ENCODE peak calls at places on chromosomes 6 and 20, in ten cellular contexts. One of them, this sample, is unnamed.

GRCh38 chr6:45951771-45952529 is 63.7 kb downstream of the CLIC5 start:
- DNase-seq in NCI-H345: no peak
- DNase-seq in GM18507: no peak
- DNase-seq in left cardiac atrium: no peak
- DNase-seq in brain microvascular endothelial cell: no peak
- DNase-seq in GM10248: no peak
- DNase-seq in HCEC 1CT: no peak
- DNase-seq in activated T-helper 1 cell treated with anti-CD3 and anti-CD28 coated beads, Interleukin-12 subunit alpha, Interleukin-12 subunit beta, Interleukin-2, Interleukin-4 antibody, amounts not matched to agents 30 ng/mL and 10 ng/mL and 1 ng/mL, durations not matched to agents 14 hours and 24 hours and 36 hours: no peak
- DNase-seq in stimulated activated CD8-positive, alpha-beta memory T cell treated with anti-CD3 and anti-CD28 coated beads, Interleukin-7, amount 100 ng/mL, for 24 hours: no peak
- DNase-seq in HepG2: no peak
- DNase-seq in this sample: no peak

GRCh38 chr6:166785131-166785530 is 158.1 kb upstream of the RPS6KA2 start:
- DNase-seq in NCI-H345: no peak
- DNase-seq in GM18507: no peak
- DNase-seq in left cardiac atrium: no peak
- DNase-seq in brain microvascular endothelial cell: no peak
- DNase-seq in GM10248: no peak
- DNase-seq in HCEC 1CT: no peak
- DNase-seq in activated T-helper 1 cell treated with anti-CD3 and anti-CD28 coated beads, Interleukin-12 subunit alpha, Interleukin-12 subunit beta, Interleukin-2, Interleukin-4 antibody, amounts not matched to agents 30 ng/mL and 10 ng/mL and 1 ng/mL, durations not matched to agents 14 hours and 24 hours and 36 hours: no peak
- DNase-seq in stimulated activated CD8-positive, alpha-beta memory T cell treated with anti-CD3 and anti-CD28 coated beads, Interleukin-7, amount 100 ng/mL, for 24 hours: no peak
- DNase-seq in HepG2: no peak
- DNase-seq in this sample: no peak

GRCh38 chr6:57135885-57136284 is 36.2 kb upstream of the BAG2 start:
- DNase-seq in NCI-H345: no peak
- DNase-seq in GM18507: no peak
- DNase-seq in left cardiac atrium: no peak
- DNase-seq in brain microvascular endothelial cell: no peak
- DNase-seq in GM10248: no peak
- DNase-seq in HCEC 1CT: peak; percentile 9
- DNase-seq in activated T-helper 1 cell treated with anti-CD3 and anti-CD28 coated beads, Interleukin-12 subunit alpha, Interleukin-12 subunit beta, Interleukin-2, Interleukin-4 antibody, amounts not matched to agents 30 ng/mL and 10 ng/mL and 1 ng/mL, durations not matched to agents 14 hours and 24 hours and 36 hours: no peak
- DNase-seq in stimulated activated CD8-positive, alpha-beta memory T cell treated with anti-CD3 and anti-CD28 coated beads, Interleukin-7, amount 100 ng/mL, for 24 hours: no peak
- DNase-seq in HepG2: no peak
- DNase-seq in this sample: no peak

GRCh38 chr6:135372758-135373157 is 124.8 kb downstream of the AHI1 start:
- DNase-seq in NCI-H345: no peak
- DNase-seq in GM18507: no peak
- DNase-seq in left cardiac atrium: no peak
- DNase-seq in brain microvascular endothelial cell: peak; percentile 9
- DNase-seq in GM10248: no peak
- DNase-seq in HCEC 1CT: peak; percentile 60
- DNase-seq in activated T-helper 1 cell treated with anti-CD3 and anti-CD28 coated beads, Interleukin-12 subunit alpha, Interleukin-12 subunit beta, Interleukin-2, Interleukin-4 antibody, amounts not matched to agents 30 ng/mL and 10 ng/mL and 1 ng/mL, durations not matched to agents 14 hours and 24 hours and 36 hours: no peak
- DNase-seq in stimulated activated CD8-positive, alpha-beta memory T cell treated with anti-CD3 and anti-CD28 coated beads, Interleukin-7, amount 100 ng/mL, for 24 hours: no peak
- DNase-seq in HepG2: no peak
- DNase-seq in this sample: no peak

GRCh38 chr6:22221630-22222029 is 75.2 kb downstream of the PRL start:
- DNase-seq in NCI-H345: no peak
- DNase-seq in GM18507: no peak
- DNase-seq in left cardiac atrium: no peak
- DNase-seq in brain microvascular endothelial cell: no peak
- DNase-seq in GM10248: no peak
- DNase-seq in HCEC 1CT: no peak
- DNase-seq in activated T-helper 1 cell treated with anti-CD3 and anti-CD28 coated beads, Interleukin-12 subunit alpha, Interleukin-12 subunit beta, Interleukin-2, Interleukin-4 antibody, amounts not matched to agents 30 ng/mL and 10 ng/mL and 1 ng/mL, durations not matched to agents 14 hours and 24 hours and 36 hours: no peak
- DNase-seq in stimulated activated CD8-positive, alpha-beta memory T cell treated with anti-CD3 and anti-CD28 coated beads, Interleukin-7, amount 100 ng/mL, for 24 hours: no peak
- DNase-seq in HepG2: no peak
- DNase-seq in this sample: no peak

GRCh38 chr6:38367231-38367630 is 272.5 kb downstream of the BTBD9 start:
- DNase-seq in NCI-H345: no peak
- DNase-seq in GM18507: no peak
- DNase-seq in left cardiac atrium: no peak
- DNase-seq in brain microvascular endothelial cell: no peak
- DNase-seq in GM10248: no peak
- DNase-seq in HCEC 1CT: no peak
- DNase-seq in activated T-helper 1 cell treated with anti-CD3 and anti-CD28 coated beads, Interleukin-12 subunit alpha, Interleukin-12 subunit beta, Interleukin-2, Interleukin-4 antibody, amounts not matched to agents 30 ng/mL and 10 ng/mL and 1 ng/mL, durations not matched to agents 14 hours and 24 hours and 36 hours: no peak
- DNase-seq in stimulated activated CD8-positive, alpha-beta memory T cell treated with anti-CD3 and anti-CD28 coated beads, Interleukin-7, amount 100 ng/mL, for 24 hours: no peak
- DNase-seq in HepG2: no peak
- DNase-seq in this sample: no peak

GRCh38 chr20:63500902-63501817 is 2.3 kb upstream of the EEF1A2 start:
- DNase-seq in NCI-H345: no peak
- DNase-seq in GM18507: no peak
- DNase-seq in left cardiac atrium: no peak
- DNase-seq in brain microvascular endothelial cell: no peak
- DNase-seq in GM10248: no peak
- DNase-seq in HCEC 1CT: no peak
- DNase-seq in activated T-helper 1 cell treated with anti-CD3 and anti-CD28 coated beads, Interleukin-12 subunit alpha, Interleukin-12 subunit beta, Interleukin-2, Interleukin-4 antibody, amounts not matched to agents 30 ng/mL and 10 ng/mL and 1 ng/mL, durations not matched to agents 14 hours and 24 hours and 36 hours: no peak
- DNase-seq in stimulated activated CD8-positive, alpha-beta memory T cell treated with anti-CD3 and anti-CD28 coated beads, Interleukin-7, amount 100 ng/mL, for 24 hours: no peak
- DNase-seq in HepG2: no peak
- DNase-seq in this sample: no peak

GRCh38 chr20:33139467-33139866 is 28.5 kb upstream of the BPIFA2 start:
- DNase-seq in NCI-H345: no peak
- DNase-seq in GM18507: no peak
- DNase-seq in left cardiac atrium: no peak
- DNase-seq in brain microvascular endothelial cell: no peak
- DNase-seq in GM10248: no peak
- DNase-seq in HCEC 1CT: no peak
- DNase-seq in activated T-helper 1 cell treated with anti-CD3 and anti-CD28 coated beads, Interleukin-12 subunit alpha, Interleukin-12 subunit beta, Interleukin-2, Interleukin-4 antibody, amounts not matched to agents 30 ng/mL and 10 ng/mL and 1 ng/mL, durations not matched to agents 14 hours and 24 hours and 36 hours: no peak
- DNase-seq in stimulated activated CD8-positive, alpha-beta memory T cell treated with anti-CD3 and anti-CD28 coated beads, Interleukin-7, amount 100 ng/mL, for 24 hours: no peak
- DNase-seq in HepG2: no peak
- DNase-seq in this sample: no peak

GRCh38 chr6:17045581-17046322 is 56.1 kb upstream of the STMND1 start:
- DNase-seq in NCI-H345: no peak
- DNase-seq in GM18507: no peak
- DNase-seq in left cardiac atrium: no peak
- DNase-seq in brain microvascular endothelial cell: peak; percentile 31
- DNase-seq in GM10248: no peak
- DNase-seq in HCEC 1CT: peak; percentile 34
- DNase-seq in activated T-helper 1 cell treated with anti-CD3 and anti-CD28 coated beads, Interleukin-12 subunit alpha, Interleukin-12 subunit beta, Interleukin-2, Interleukin-4 antibody, amounts not matched to agents 30 ng/mL and 10 ng/mL and 1 ng/mL, durations not matched to agents 14 hours and 24 hours and 36 hours: no peak
- DNase-seq in stimulated activated CD8-positive, alpha-beta memory T cell treated with anti-CD3 and anti-CD28 coated beads, Interleukin-7, amount 100 ng/mL, for 24 hours: no peak
- DNase-seq in HepG2: no peak
- DNase-seq in this sample: no peak

GRCh38 chr6:6516643-6517042 is 71.9 kb upstream of the LY86 start:
- DNase-seq in NCI-H345: no peak
- DNase-seq in GM18507: no peak
- DNase-seq in left cardiac atrium: no peak
- DNase-seq in brain microvascular endothelial cell: no peak
- DNase-seq in GM10248: no peak
- DNase-seq in HCEC 1CT: no peak
- DNase-seq in activated T-helper 1 cell treated with anti-CD3 and anti-CD28 coated beads, Interleukin-12 subunit alpha, Interleukin-12 subunit beta, Interleukin-2, Interleukin-4 antibody, amounts not matched to agents 30 ng/mL and 10 ng/mL and 1 ng/mL, durations not matched to agents 14 hours and 24 hours and 36 hours: no peak
- DNase-seq in stimulated activated CD8-positive, alpha-beta memory T cell treated with anti-CD3 and anti-CD28 coated beads, Interleukin-7, amount 100 ng/mL, for 24 hours: no peak
- DNase-seq in HepG2: no peak
- DNase-seq in this sample: no peak

GRCh38 chr6:119484598-119484997 is 135.0 kb upstream of the MAN1A1 start:
- DNase-seq in NCI-H345: no peak
- DNase-seq in GM18507: no peak
- DNase-seq in left cardiac atrium: no peak
- DNase-seq in brain microvascular endothelial cell: peak; percentile 75
- DNase-seq in GM10248: no peak
- DNase-seq in HCEC 1CT: peak; percentile 97
- DNase-seq in activated T-helper 1 cell treated with anti-CD3 and anti-CD28 coated beads, Interleukin-12 subunit alpha, Interleukin-12 subunit beta, Interleukin-2, Interleukin-4 antibody, amounts not matched to agents 30 ng/mL and 10 ng/mL and 1 ng/mL, durations not matched to agents 14 hours and 24 hours and 36 hours: no peak
- DNase-seq in stimulated activated CD8-positive, alpha-beta memory T cell treated with anti-CD3 and anti-CD28 coated beads, Interleukin-7, amount 100 ng/mL, for 24 hours: no peak
- DNase-seq in HepG2: no peak
- DNase-seq in this sample: no peak

GRCh38 chr6:26155066-26155925 is 68.1 kb downstream of the HFE start:
- DNase-seq in NCI-H345: peak; percentile 53
- DNase-seq in GM18507: no peak
- DNase-seq in left cardiac atrium: peak; percentile 63
- DNase-seq in brain microvascular endothelial cell: no peak
- DNase-seq in GM10248: peak; percentile 36
- DNase-seq in HCEC 1CT: peak; percentile 34
- DNase-seq in activated T-helper 1 cell treated with anti-CD3 and anti-CD28 coated beads, Interleukin-12 subunit alpha, Interleukin-12 subunit beta, Interleukin-2, Interleukin-4 antibody, amounts not matched to agents 30 ng/mL and 10 ng/mL and 1 ng/mL, durations not matched to agents 14 hours and 24 hours and 36 hours: no peak
- DNase-seq in stimulated activated CD8-positive, alpha-beta memory T cell treated with anti-CD3 and anti-CD28 coated beads, Interleukin-7, amount 100 ng/mL, for 24 hours: no peak
- DNase-seq in HepG2: peak; percentile 43
- DNase-seq in this sample: no peak

GRCh38 chr20:4942336-4942735 is 59.0 kb downstream of the SLC23A2 start:
- DNase-seq in NCI-H345: no peak
- DNase-seq in GM18507: no peak
- DNase-seq in left cardiac atrium: no peak
- DNase-seq in brain microvascular endothelial cell: no peak
- DNase-seq in GM10248: no peak
- DNase-seq in HCEC 1CT: peak; percentile 46
- DNase-seq in activated T-helper 1 cell treated with anti-CD3 and anti-CD28 coated beads, Interleukin-12 subunit alpha, Interleukin-12 subunit beta, Interleukin-2, Interleukin-4 antibody, amounts not matched to agents 30 ng/mL and 10 ng/mL and 1 ng/mL, durations not matched to agents 14 hours and 24 hours and 36 hours: no peak
- DNase-seq in stimulated activated CD8-positive, alpha-beta memory T cell treated with anti-CD3 and anti-CD28 coated beads, Interleukin-7, amount 100 ng/mL, for 24 hours: no peak
- DNase-seq in HepG2: no peak
- DNase-seq in this sample: no peak

GRCh38 chr6:6829872-6830683 is 241.6 kb downstream of the LY86 start:
- DNase-seq in NCI-H345: no peak
- DNase-seq in GM18507: no peak
- DNase-seq in left cardiac atrium: no peak
- DNase-seq in brain microvascular endothelial cell: no peak
- DNase-seq in GM10248: no peak
- DNase-seq in HCEC 1CT: no peak
- DNase-seq in activated T-helper 1 cell treated with anti-CD3 and anti-CD28 coated beads, Interleukin-12 subunit alpha, Interleukin-12 subunit beta, Interleukin-2, Interleukin-4 antibody, amounts not matched to agents 30 ng/mL and 10 ng/mL and 1 ng/mL, durations not matched to agents 14 hours and 24 hours and 36 hours: no peak
- DNase-seq in stimulated activated CD8-positive, alpha-beta memory T cell treated with anti-CD3 and anti-CD28 coated beads, Interleukin-7, amount 100 ng/mL, for 24 hours: no peak
- DNase-seq in HepG2: no peak
- DNase-seq in this sample: no peak

GRCh38 chr6:13248053-13248452 is 80.3 kb downstream of the TBC1D7 start:
- DNase-seq in NCI-H345: peak; percentile 19
- DNase-seq in GM18507: no peak
- DNase-seq in left cardiac atrium: no peak
- DNase-seq in brain microvascular endothelial cell: peak; percentile 18
- DNase-seq in GM10248: no peak
- DNase-seq in HCEC 1CT: no peak
- DNase-seq in activated T-helper 1 cell treated with anti-CD3 and anti-CD28 coated beads, Interleukin-12 subunit alpha, Interleukin-12 subunit beta, Interleukin-2, Interleukin-4 antibody, amounts not matched to agents 30 ng/mL and 10 ng/mL and 1 ng/mL, durations not matched to agents 14 hours and 24 hours and 36 hours: no peak
- DNase-seq in stimulated activated CD8-positive, alpha-beta memory T cell treated with anti-CD3 and anti-CD28 coated beads, Interleukin-7, amount 100 ng/mL, for 24 hours: no peak
- DNase-seq in HepG2: peak; percentile 49
- DNase-seq in this sample: no peak

GRCh38 chr20:51584737-51585136 is 42.2 kb upstream of the NFATC2 start:
- DNase-seq in NCI-H345: no peak
- DNase-seq in GM18507: no peak
- DNase-seq in left cardiac atrium: no peak
- DNase-seq in brain microvascular endothelial cell: no peak
- DNase-seq in GM10248: no peak
- DNase-seq in HCEC 1CT: no peak
- DNase-seq in activated T-helper 1 cell treated with anti-CD3 and anti-CD28 coated beads, Interleukin-12 subunit alpha, Interleukin-12 subunit beta, Interleukin-2, Interleukin-4 antibody, amounts not matched to agents 30 ng/mL and 10 ng/mL and 1 ng/mL, durations not matched to agents 14 hours and 24 hours and 36 hours: no peak
- DNase-seq in stimulated activated CD8-positive, alpha-beta memory T cell treated with anti-CD3 and anti-CD28 coated beads, Interleukin-7, amount 100 ng/mL, for 24 hours: no peak
- DNase-seq in HepG2: no peak
- DNase-seq in this sample: no peak

GRCh38 chr6:161370882-161371281 is 97.0 kb upstream of the AGPAT4 start:
- DNase-seq in NCI-H345: peak; percentile 59
- DNase-seq in GM18507: peak; percentile 40
- DNase-seq in left cardiac atrium: peak; percentile 54
- DNase-seq in brain microvascular endothelial cell: peak; percentile 71
- DNase-seq in GM10248: peak; percentile 79
- DNase-seq in HCEC 1CT: peak; percentile 62
- DNase-seq in activated T-helper 1 cell treated with anti-CD3 and anti-CD28 coated beads, Interleukin-12 subunit alpha, Interleukin-12 subunit beta, Interleukin-2, Interleukin-4 antibody, amounts not matched to agents 30 ng/mL and 10 ng/mL and 1 ng/mL, durations not matched to agents 14 hours and 24 hours and 36 hours: peak; percentile 54
- DNase-seq in stimulated activated CD8-positive, alpha-beta memory T cell treated with anti-CD3 and anti-CD28 coated beads, Interleukin-7, amount 100 ng/mL, for 24 hours: peak; percentile 21
- DNase-seq in HepG2: peak; percentile 60
- DNase-seq in this sample: peak; percentile 76

GRCh38 chr6:61809004-61809595 is 476.9 kb downstream of the KHDRBS2 start:
- DNase-seq in NCI-H345: peak; percentile 18
- DNase-seq in GM18507: no peak
- DNase-seq in left cardiac atrium: no peak
- DNase-seq in brain microvascular endothelial cell: peak; percentile 1
- DNase-seq in GM10248: peak; percentile 6
- DNase-seq in HCEC 1CT: peak; percentile 4
- DNase-seq in activated T-helper 1 cell treated with anti-CD3 and anti-CD28 coated beads, Interleukin-12 subunit alpha, Interleukin-12 subunit beta, Interleukin-2, Interleukin-4 antibody, amounts not matched to agents 30 ng/mL and 10 ng/mL and 1 ng/mL, durations not matched to agents 14 hours and 24 hours and 36 hours: no peak
- DNase-seq in stimulated activated CD8-positive, alpha-beta memory T cell treated with anti-CD3 and anti-CD28 coated beads, Interleukin-7, amount 100 ng/mL, for 24 hours: no peak
- DNase-seq in HepG2: peak; percentile 45
- DNase-seq in this sample: peak; percentile 6

GRCh38 chr6:81326856-81327561 is 425.5 kb downstream of the TENT5A start:
- DNase-seq in NCI-H345: no peak
- DNase-seq in GM18507: no peak
- DNase-seq in left cardiac atrium: no peak
- DNase-seq in brain microvascular endothelial cell: no peak
- DNase-seq in GM10248: no peak
- DNase-seq in HCEC 1CT: no peak
- DNase-seq in activated T-helper 1 cell treated with anti-CD3 and anti-CD28 coated beads, Interleukin-12 subunit alpha, Interleukin-12 subunit beta, Interleukin-2, Interleukin-4 antibody, amounts not matched to agents 30 ng/mL and 10 ng/mL and 1 ng/mL, durations not matched to agents 14 hours and 24 hours and 36 hours: no peak
- DNase-seq in stimulated activated CD8-positive, alpha-beta memory T cell treated with anti-CD3 and anti-CD28 coated beads, Interleukin-7, amount 100 ng/mL, for 24 hours: no peak
- DNase-seq in HepG2: no peak
- DNase-seq in this sample: no peak

GRCh38 chr20:46618316-46619110 is 32.7 kb downstream of the SLC13A3 start:
- DNase-seq in NCI-H345: no peak
- DNase-seq in GM18507: no peak
- DNase-seq in left cardiac atrium: no peak
- DNase-seq in brain microvascular endothelial cell: no peak
- DNase-seq in GM10248: no peak
- DNase-seq in HCEC 1CT: no peak
- DNase-seq in activated T-helper 1 cell treated with anti-CD3 and anti-CD28 coated beads, Interleukin-12 subunit alpha, Interleukin-12 subunit beta, Interleukin-2, Interleukin-4 antibody, amounts not matched to agents 30 ng/mL and 10 ng/mL and 1 ng/mL, durations not matched to agents 14 hours and 24 hours and 36 hours: no peak
- DNase-seq in stimulated activated CD8-positive, alpha-beta memory T cell treated with anti-CD3 and anti-CD28 coated beads, Interleukin-7, amount 100 ng/mL, for 24 hours: no peak
- DNase-seq in HepG2: no peak
- DNase-seq in this sample: no peak

GRCh38 chr20:20318318-20319161 is 49.4 kb upstream of the INSM1 start:
- DNase-seq in NCI-H345: no peak
- DNase-seq in GM18507: no peak
- DNase-seq in left cardiac atrium: no peak
- DNase-seq in brain microvascular endothelial cell: no peak
- DNase-seq in GM10248: no peak
- DNase-seq in HCEC 1CT: no peak
- DNase-seq in activated T-helper 1 cell treated with anti-CD3 and anti-CD28 coated beads, Interleukin-12 subunit alpha, Interleukin-12 subunit beta, Interleukin-2, Interleukin-4 antibody, amounts not matched to agents 30 ng/mL and 10 ng/mL and 1 ng/mL, durations not matched to agents 14 hours and 24 hours and 36 hours: no peak
- DNase-seq in stimulated activated CD8-positive, alpha-beta memory T cell treated with anti-CD3 and anti-CD28 coated beads, Interleukin-7, amount 100 ng/mL, for 24 hours: no peak
- DNase-seq in HepG2: no peak
- DNase-seq in this sample: no peak

GRCh38 chr6:75065524-75065923 is 140.3 kb downstream of the COL12A1 start:
- DNase-seq in NCI-H345: no peak
- DNase-seq in GM18507: no peak
- DNase-seq in left cardiac atrium: no peak
- DNase-seq in brain microvascular endothelial cell: peak; percentile 72
- DNase-seq in GM10248: no peak
- DNase-seq in HCEC 1CT: peak; percentile 40
- DNase-seq in activated T-helper 1 cell treated with anti-CD3 and anti-CD28 coated beads, Interleukin-12 subunit alpha, Interleukin-12 subunit beta, Interleukin-2, Interleukin-4 antibody, amounts not matched to agents 30 ng/mL and 10 ng/mL and 1 ng/mL, durations not matched to agents 14 hours and 24 hours and 36 hours: no peak
- DNase-seq in stimulated activated CD8-positive, alpha-beta memory T cell treated with anti-CD3 and anti-CD28 coated beads, Interleukin-7, amount 100 ng/mL, for 24 hours: no peak
- DNase-seq in HepG2: no peak
- DNase-seq in this sample: no peak

GRCh38 chr6:148954934-148955915 is 208.4 kb downstream of the UST start:
- DNase-seq in NCI-H345: no peak
- DNase-seq in GM18507: no peak
- DNase-seq in left cardiac atrium: no peak
- DNase-seq in brain microvascular endothelial cell: no peak
- DNase-seq in GM10248: no peak
- DNase-seq in HCEC 1CT: peak; percentile 32
- DNase-seq in activated T-helper 1 cell treated with anti-CD3 and anti-CD28 coated beads, Interleukin-12 subunit alpha, Interleukin-12 subunit beta, Interleukin-2, Interleukin-4 antibody, amounts not matched to agents 30 ng/mL and 10 ng/mL and 1 ng/mL, durations not matched to agents 14 hours and 24 hours and 36 hours: no peak
- DNase-seq in stimulated activated CD8-positive, alpha-beta memory T cell treated with anti-CD3 and anti-CD28 coated beads, Interleukin-7, amount 100 ng/mL, for 24 hours: no peak
- DNase-seq in HepG2: no peak
- DNase-seq in this sample: no peak

GRCh38 chr6:22717906-22718305 is 148.5 kb downstream of the HDGFL1 start:
- DNase-seq in NCI-H345: peak; percentile 97
- DNase-seq in GM18507: no peak
- DNase-seq in left cardiac atrium: no peak
- DNase-seq in brain microvascular endothelial cell: no peak
- DNase-seq in GM10248: no peak
- DNase-seq in HCEC 1CT: no peak
- DNase-seq in activated T-helper 1 cell treated with anti-CD3 and anti-CD28 coated beads, Interleukin-12 subunit alpha, Interleukin-12 subunit beta, Interleukin-2, Interleukin-4 antibody, amounts not matched to agents 30 ng/mL and 10 ng/mL and 1 ng/mL, durations not matched to agents 14 hours and 24 hours and 36 hours: no peak
- DNase-seq in stimulated activated CD8-positive, alpha-beta memory T cell treated with anti-CD3 and anti-CD28 coated beads, Interleukin-7, amount 100 ng/mL, for 24 hours: no peak
- DNase-seq in HepG2: no peak
- DNase-seq in this sample: no peak

GRCh38 chr6:46954819-46955520 is 33.2 kb upstream of the ADGRF5 start:
- DNase-seq in NCI-H345: peak; percentile 12
- DNase-seq in GM18507: no peak
- DNase-seq in left cardiac atrium: no peak
- DNase-seq in brain microvascular endothelial cell: no peak
- DNase-seq in GM10248: no peak
- DNase-seq in HCEC 1CT: no peak
- DNase-seq in activated T-helper 1 cell treated with anti-CD3 and anti-CD28 coated beads, Interleukin-12 subunit alpha, Interleukin-12 subunit beta, Interleukin-2, Interleukin-4 antibody, amounts not matched to agents 30 ng/mL and 10 ng/mL and 1 ng/mL, durations not matched to agents 14 hours and 24 hours and 36 hours: no peak
- DNase-seq in stimulated activated CD8-positive, alpha-beta memory T cell treated with anti-CD3 and anti-CD28 coated beads, Interleukin-7, amount 100 ng/mL, for 24 hours: no peak
- DNase-seq in HepG2: no peak
- DNase-seq in this sample: no peak

GRCh38 chr6:167508919-167509852 is 184.3 kb downstream of the TTLL2 start:
- DNase-seq in NCI-H345: no peak
- DNase-seq in GM18507: no peak
- DNase-seq in left cardiac atrium: no peak
- DNase-seq in brain microvascular endothelial cell: no peak
- DNase-seq in GM10248: no peak
- DNase-seq in HCEC 1CT: no peak
- DNase-seq in activated T-helper 1 cell treated with anti-CD3 and anti-CD28 coated beads, Interleukin-12 subunit alpha, Interleukin-12 subunit beta, Interleukin-2, Interleukin-4 antibody, amounts not matched to agents 30 ng/mL and 10 ng/mL and 1 ng/mL, durations not matched to agents 14 hours and 24 hours and 36 hours: no peak
- DNase-seq in stimulated activated CD8-positive, alpha-beta memory T cell treated with anti-CD3 and anti-CD28 coated beads, Interleukin-7, amount 100 ng/mL, for 24 hours: no peak
- DNase-seq in HepG2: no peak
- DNase-seq in this sample: no peak

GRCh38 chr20:11849270-11849920 is 68.3 kb upstream of the BTBD3 start:
- DNase-seq in NCI-H345: peak; percentile 74
- DNase-seq in GM18507: no peak
- DNase-seq in left cardiac atrium: no peak
- DNase-seq in brain microvascular endothelial cell: peak; percentile 38
- DNase-seq in GM10248: no peak
- DNase-seq in HCEC 1CT: no peak
- DNase-seq in activated T-helper 1 cell treated with anti-CD3 and anti-CD28 coated beads, Interleukin-12 subunit alpha, Interleukin-12 subunit beta, Interleukin-2, Interleukin-4 antibody, amounts not matched to agents 30 ng/mL and 10 ng/mL and 1 ng/mL, durations not matched to agents 14 hours and 24 hours and 36 hours: no peak
- DNase-seq in stimulated activated CD8-positive, alpha-beta memory T cell treated with anti-CD3 and anti-CD28 coated beads, Interleukin-7, amount 100 ng/mL, for 24 hours: no peak
- DNase-seq in HepG2: no peak
- DNase-seq in this sample: no peak

GRCh38 chr20:35146299-35146921 is 726 bp downstream of the EDEM2 start:
- DNase-seq in NCI-H345: peak; percentile 27
- DNase-seq in GM18507: no peak
- DNase-seq in left cardiac atrium: peak; percentile 36
- DNase-seq in brain microvascular endothelial cell: no peak
- DNase-seq in GM10248: no peak
- DNase-seq in HCEC 1CT: peak; percentile 25
- DNase-seq in activated T-helper 1 cell treated with anti-CD3 and anti-CD28 coated beads, Interleukin-12 subunit alpha, Interleukin-12 subunit beta, Interleukin-2, Interleukin-4 antibody, amounts not matched to agents 30 ng/mL and 10 ng/mL and 1 ng/mL, durations not matched to agents 14 hours and 24 hours and 36 hours: no peak
- DNase-seq in stimulated activated CD8-positive, alpha-beta memory T cell treated with anti-CD3 and anti-CD28 coated beads, Interleukin-7, amount 100 ng/mL, for 24 hours: no peak
- DNase-seq in HepG2: peak; percentile 56
- DNase-seq in this sample: no peak

This sample was measured in GM20000.